ENCODE peak calls at places on chromosomes 2 and 18, in five cellular contexts. R, H, J, C and Q are unnamed samples.

GRCh38 chr2:18516112-18516511 is 44.3 kb downstream of the RDH14 start:
- DNase-seq in R (no peak), H (no peak), J (peak; percentile 57), C (no peak), Q (no peak)

GRCh38 chr2:134623796-134624195 is 95.0 kb downstream of the TMEM163 start:
- DNase-seq in R (no peak), H (peak; percentile 44), J (no peak), C (no peak), Q (peak; percentile 46)

GRCh38 chr2:61694312-61695274 is 156.4 kb upstream of the XPO1 start:
- DNase-seq in R (peak; percentile 89), H (peak; percentile 94), J (peak; percentile 89), C (peak; percentile 95), Q (peak; percentile 91)

GRCh38 chr18:57469884-57470283 is 34.7 kb downstream of the ONECUT2 start:
- DNase-seq in R (no peak), H (no peak), J (no peak), C (no peak), Q (no peak)

GRCh38 chr18:28204154-28204553 is 27.2 kb upstream of the CDH2 start:
- DNase-seq in R (peak; percentile 66), H (no peak), J (peak; percentile 62), C (no peak), Q (no peak)

GRCh38 chr2:236250286-236250685 is 13.9 kb downstream of the ASB18 start:
- DNase-seq in R (no peak), H (no peak), J (no peak), C (no peak), Q (no peak)

GRCh38 chr2:149084924-149085795 is 46.7 kb downstream of the LYPD6B start:
- DNase-seq in R (no peak), H (no peak), J (no peak), C (no peak), Q (no peak)

GRCh38 chr2:5365871-5366461 is 326.2 kb upstream of the SOX11 start:
- DNase-seq in R (peak; percentile 58), H (peak; percentile 75), J (peak; percentile 67), C (peak; percentile 85), Q (peak; percentile 72)

GRCh38 chr2:199468561-199469513 is 11.1 kb upstream of the SATB2 start:
- DNase-seq in R (no peak), H (no peak), J (no peak), C (peak; percentile 36), Q (peak; percentile 43)

GRCh38 chr18:76983613-76984051 is 149.0 kb downstream of the MBP start:
- DNase-seq in R (no peak), H (no peak), J (no peak), C (no peak), Q (no peak)

GRCh38 chr2:226423498-226423960 is 376.1 kb downstream of the IRS1 start:
- DNase-seq in R (peak; percentile 60), H (peak; percentile 27), J (peak; percentile 31), C (peak; percentile 4), Q (peak; percentile 65)

GRCh38 chr2:9558948-9559381 is 3.3 kb upstream of the ADAM17 start:
- DNase-seq in R (peak; percentile 97), H (no peak), J (peak; percentile 80), C (no peak), Q (no peak)

GRCh38 chr2:208315081-208315788 is 49.2 kb downstream of the PIKFYVE start:
- DNase-seq in R (peak; percentile 22), H (peak; percentile 6), J (peak; percentile 44), C (no peak), Q (no peak)

GRCh38 chr2:217902281-217903141 is 100.3 kb downstream of the TNS1 start:
- DNase-seq in R (peak; percentile 45), H (peak; percentile 35), J (peak; percentile 50), C (no peak), Q (peak; percentile 23)

GRCh38 chr18:63465059-63465458 is 11.7 kb upstream of the SERPINB5 start:
- DNase-seq in R (no peak), H (no peak), J (no peak), C (no peak), Q (peak; percentile 25)